ENCODE peak calls at places on chromosome 17, in ten cellular contexts. X, P, B, A, K, U, J, T, Z and O are unnamed samples.

GRCh38 chr17:74569392-74570003 is 2.2 kb upstream of the CD300H start:
- DNase-seq in X (peak), P (no peak), B (peak), A (no peak), K (peak), U (peak), J (no peak), T (no peak), Z (peak), O (no peak)

GRCh38 chr17:48587276-48588073 is 2.6 kb downstream of the HOXB3 start:
- DNase-seq in X (no peak), P (no peak), B (peak), A (no peak), K (no peak), U (no peak), J (no peak), T (peak), Z (no peak), O (no peak)

GRCh38 chr17:58786586-58787295 is 31.1 kb downstream of the PPM1E start:
- DNase-seq in X (peak), P (peak), B (peak), A (no peak), K (peak), U (no peak), J (no peak), T (no peak), Z (no peak), O (no peak)

GRCh38 chr17:37176683-37177082 is 199.1 kb upstream of the C17orf78 start:
- DNase-seq in X (no peak), P (no peak), B (peak), A (no peak), K (peak), U (no peak), J (no peak), T (no peak), Z (no peak), O (no peak)

GRCh38 chr17:70344356-70345060 is 175.2 kb downstream of the KCNJ2 start:
- DNase-seq in X (no peak), P (no peak), B (peak), A (no peak), K (peak), U (no peak), J (no peak), T (no peak), Z (no peak), O (no peak)

GRCh38 chr17:48024149-48025039 is 13.2 kb downstream of the COPZ2 start:
- DNase-seq in X (peak), P (no peak), B (no peak), A (no peak), K (peak), U (peak), J (no peak), T (no peak), Z (peak), O (peak)

GRCh38 chr17:48028736-48029135 is 8.9 kb downstream of the COPZ2 start:
- DNase-seq in X (no peak), P (no peak), B (no peak), A (no peak), K (no peak), U (no peak), J (no peak), T (no peak), Z (no peak), O (no peak)

GRCh38 chr17:68437979-68438877 is 19.1 kb downstream of the WIPI1 start:
- DNase-seq in X (peak), P (peak), B (peak), A (no peak), K (peak), U (peak), J (peak), T (no peak), Z (peak), O (no peak)

GRCh38 chr17:43766413-43767052 is 7.9 kb upstream of the SOST start:
- DNase-seq in X (peak), P (peak), B (peak), A (peak), K (peak), U (peak), J (peak), T (peak), Z (peak), O (peak)

GRCh38 chr17:58121925-58122324 is 26.3 kb upstream of the OR4D1 start:
- DNase-seq in X (no peak), P (peak), B (peak), A (no peak), K (peak), U (peak), J (no peak), T (no peak), Z (no peak), O (no peak)

GRCh38 chr17:60165223-60165622 is 15.4 kb downstream of the CA4 start:
- DNase-seq in X (no peak), P (peak), B (no peak), A (no peak), K (no peak), U (no peak), J (no peak), T (no peak), Z (no peak), O (no peak)

GRCh38 chr17:5055543-5055942 is 20.3 kb upstream of the SLC52A1 start:
- DNase-seq in X (no peak), P (peak), B (no peak), A (no peak), K (no peak), U (peak), J (no peak), T (no peak), Z (no peak), O (no peak)

GRCh38 chr17:42347198-42347597 is 41.0 kb downstream of the STAT3 start:
- DNase-seq in X (peak), P (no peak), B (peak), A (no peak), K (peak), U (no peak), J (no peak), T (no peak), Z (peak), O (no peak)

GRCh38 chr17:41420134-41420533 is 4.3 kb downstream of the KRT37 start:
- DNase-seq in X (no peak), P (no peak), B (peak), A (no peak), K (peak), U (no peak), J (no peak), T (no peak), Z (no peak), O (no peak)

GRCh38 chr17:33469911-33470310 is 176.8 kb upstream of the ASIC2 start:
- DNase-seq in X (no peak), P (no peak), B (peak), A (no peak), K (peak), U (peak), J (no peak), T (no peak), Z (peak), O (no peak)

GRCh38 chr17:59844884-59845594 is 47.7 kb downstream of the TUBD1 start:
- DNase-seq in X (no peak), P (no peak), B (peak), A (no peak), K (no peak), U (no peak), J (no peak), T (no peak), Z (no peak), O (no peak)

GRCh38 chr17:82334622-82335394 is 1.2 kb upstream of the SECTM1 start:
- DNase-seq in X (no peak), P (no peak), B (peak), A (no peak), K (peak), U (peak), J (no peak), T (peak), Z (no peak), O (no peak)

GRCh38 chr17:36936455-36936934 is 780 bp upstream of the LHX1 start:
- DNase-seq in X (no peak), P (peak), B (no peak), A (no peak), K (no peak), U (no peak), J (no peak), T (no peak), Z (no peak), O (peak)

GRCh38 chr17:82239401-82239925 is 10.6 kb downstream of the SLC16A3 start:
- DNase-seq in X (no peak), P (no peak), B (no peak), A (no peak), K (no peak), U (no peak), J (no peak), T (no peak), Z (no peak), O (no peak)

GRCh38 chr17:35801583-35802224 is 6.3 kb upstream of the MMP28 start:
- DNase-seq in X (peak), P (peak), B (no peak), A (no peak), K (peak), U (peak), J (no peak), T (no peak), Z (peak), O (no peak)

GRCh38 chr17:56994009-56994792 is 16.3 kb downstream of the SCPEP1 start:
- DNase-seq in X (no peak), P (no peak), B (peak), A (no peak), K (peak), U (no peak), J (no peak), T (no peak), Z (no peak), O (no peak)

GRCh38 chr17:33192961-33193911 is 99.9 kb downstream of the ASIC2 start:
- DNase-seq in X (no peak), P (no peak), B (no peak), A (no peak), K (no peak), U (no peak), J (no peak), T (no peak), Z (no peak), O (no peak)

GRCh38 chr17:52751051-52751450 is 592.5 kb upstream of the CA10 start:
- DNase-seq in X (no peak), P (no peak), B (no peak), A (no peak), K (no peak), U (no peak), J (no peak), T (no peak), Z (no peak), O (peak)

GRCh38 chr17:46727572-46728348 is 90.7 kb downstream of the WNT3 start:
- DNase-seq in X (no peak), P (no peak), B (peak), A (no peak), K (peak), U (no peak), J (no peak), T (no peak), Z (no peak), O (no peak)

GRCh38 chr17:66691644-66692500 is 143.0 kb upstream of the CACNG5 start:
- DNase-seq in X (no peak), P (no peak), B (peak), A (peak), K (peak), U (peak), J (peak), T (no peak), Z (peak), O (no peak)

GRCh38 chr17:1635675-1636465 is 7.2 kb upstream of the SLC43A2 start:
- DNase-seq in X (no peak), P (no peak), B (no peak), A (no peak), K (no peak), U (no peak), J (no peak), T (no peak), Z (no peak), O (no peak)

GRCh38 chr17:2931426-2931825 is 132.0 kb downstream of the OR1D5 start:
- DNase-seq in X (no peak), P (no peak), B (no peak), A (no peak), K (no peak), U (no peak), J (no peak), T (no peak), Z (no peak), O (no peak)

GRCh38 chr17:2931901-2932300 is 131.5 kb downstream of the OR1D5 start:
- DNase-seq in X (no peak), P (no peak), B (no peak), A (no peak), K (no peak), U (no peak), J (no peak), T (no peak), Z (no peak), O (no peak)

GRCh38 chr17:2932946-2933345 is 130.5 kb downstream of the OR1D5 start:
- DNase-seq in X (no peak), P (no peak), B (no peak), A (no peak), K (no peak), U (no peak), J (no peak), T (no peak), Z (no peak), O (no peak)

GRCh38 chr17:2928294-2928890 is 132.2 kb downstream of the RAP1GAP2 start:
- DNase-seq in X (peak), P (no peak), B (no peak), A (no peak), K (no peak), U (no peak), J (no peak), T (no peak), Z (no peak), O (no peak)

GRCh38 chr17:2929881-2930533 is 133.4 kb downstream of the OR1D5 start:
- DNase-seq in X (peak), P (peak), B (peak), A (no peak), K (peak), U (peak), J (no peak), T (peak), Z (peak), O (peak)
- TF ChIP-seq CTCF in X (peak), P (peak), B (peak), A (no peak), K (peak), U (peak), J (peak), T (peak), Z (peak), O (peak)

DNA sequence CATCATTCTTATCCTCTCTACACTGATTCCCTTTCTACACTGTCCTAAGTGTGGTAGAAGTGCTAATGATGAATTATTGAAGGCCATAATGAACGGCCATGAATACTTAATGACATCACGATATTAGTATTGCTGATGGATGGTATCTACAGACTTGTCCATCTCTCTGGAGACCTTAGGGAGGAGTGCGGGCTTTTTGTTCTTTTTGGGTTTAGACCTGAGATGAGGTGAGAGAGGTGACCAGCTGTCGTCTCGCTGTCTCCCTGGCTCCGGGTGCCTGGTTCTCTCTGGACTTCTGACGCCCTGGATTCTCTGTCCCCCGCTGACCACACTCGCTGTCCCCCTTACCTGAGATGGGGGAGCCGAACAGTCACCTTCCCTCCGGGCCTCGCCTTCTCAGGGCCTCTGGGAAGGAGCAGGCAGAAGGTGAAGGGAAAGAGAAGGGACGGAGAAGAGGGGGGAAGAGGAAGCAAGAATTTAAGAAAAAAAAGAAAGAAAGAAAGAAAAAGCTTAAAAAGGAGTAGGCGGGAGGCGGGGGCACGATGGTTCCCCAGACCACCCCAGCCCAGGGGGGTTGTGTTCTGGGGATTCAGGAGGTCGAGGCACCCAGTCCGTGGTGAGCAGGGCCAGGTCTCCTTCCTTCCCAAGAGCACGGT is 17.1 kb downstream of the SGCA start:
- DNase-seq in X (no peak), P (no peak), B (peak), A (no peak), K (peak), U (no peak), J (no peak), T (no peak), Z (no peak), O (no peak)
- TF ChIP-seq CTCF in X (no peak), P (no peak), B (no peak), A (no peak), K (no peak), U (no peak), J (no peak), T (no peak), Z (no peak), O (no peak)

GRCh38 chr17:31216053-31216751 is 80.8 kb downstream of the OMG start:
- DNase-seq in X (no peak), P (no peak), B (peak), A (no peak), K (peak), U (peak), J (no peak), T (no peak), Z (no peak), O (no peak)
- TF ChIP-seq CTCF in X (peak), P (peak), B (peak), A (peak), K (peak), U (no peak), J (peak), T (peak), Z (peak), O (peak)

GRCh38 chr17:19005789-19006430 is 1.3 kb upstream of the FAM83G start:
- DNase-seq in X (no peak), P (no peak), B (no peak), A (no peak), K (no peak), U (no peak), J (no peak), T (no peak), Z (no peak), O (no peak)

GRCh38 chr17:19003543-19003965 is 1.0 kb downstream of the FAM83G start:
- DNase-seq in X (no peak), P (no peak), B (no peak), A (no peak), K (peak), U (no peak), J (no peak), T (no peak), Z (no peak), O (no peak)

GRCh38 chr17:19003966-19004600 is 481 bp downstream of the FAM83G start:
- DNase-seq in X (peak), P (peak), B (peak), A (no peak), K (peak), U (no peak), J (peak), T (peak), Z (peak), O (peak)

GRCh38 chr17:19005442-19005773 is 844 bp upstream of the FAM83G start:
- DNase-seq in X (no peak), P (no peak), B (no peak), A (no peak), K (no peak), U (no peak), J (no peak), T (no peak), Z (no peak), O (no peak)

GRCh38 chr17:19004601-19005441 is at the start of gene FAM83G:
- DNase-seq in X (peak), P (peak), B (peak), A (peak), K (peak), U (peak), J (peak), T (peak), Z (peak), O (peak)
- TF ChIP-seq CTCF in X (no peak), P (no peak), B (no peak), A (no peak), K (no peak), U (no peak), J (no peak), T (no peak), Z (no peak), O (no peak)

GRCh38 chr17:49618112-49618611 is 42.5 kb downstream of the NXPH3 start:
- DNase-seq in X (no peak), P (no peak), B (peak), A (no peak), K (no peak), U (no peak), J (no peak), T (no peak), Z (no peak), O (no peak)

GRCh38 chr17:49612721-49613120 is 37.0 kb downstream of the NXPH3 start:
- DNase-seq in X (no peak), P (no peak), B (no peak), A (no peak), K (no peak), U (no peak), J (no peak), T (no peak), Z (no peak), O (no peak)

GRCh38 chr17:49616546-49617205 is 41.0 kb downstream of the NXPH3 start:
- DNase-seq in X (peak), P (no peak), B (no peak), A (peak), K (peak), U (no peak), J (no peak), T (no peak), Z (peak), O (no peak)

GRCh38 chr17:49610883-49611584 is 35.4 kb downstream of the NXPH3 start:
- DNase-seq in X (no peak), P (no peak), B (no peak), A (no peak), K (no peak), U (no peak), J (no peak), T (no peak), Z (no peak), O (no peak)

GRCh38 chr17:49616086-49616485 is 40.4 kb downstream of the NXPH3 start:
- DNase-seq in X (no peak), P (peak), B (no peak), A (no peak), K (peak), U (no peak), J (no peak), T (no peak), Z (no peak), O (no peak)
- TF ChIP-seq CTCF in X (no peak), P (peak), B (peak), A (no peak), K (peak), U (no peak), J (no peak), T (no peak), Z (no peak), O (no peak)